ENCODE peak calls at places on chromosome 18, in nine cellular contexts. N is AG08395; S is NCI-H187; T is left kidney; J is AG09319; Q is stomach; D is NCI-H446 treated with DMSO at 0.1 percent for 48 hours; U is foreskin fibroblast; B is activated naive CD8-positive, alpha-beta T cell treated with anti-CD3 and anti-CD28 coated beads, Interleukin-2, amount 50 U/mL, for 24 hours. R is an unnamed sample.

GRCh38 chr18:10094608-10095137 is 180.9 kb downstream of the VAPA start:
- DNase-seq in N (no peak), S (no peak), T (no peak), J (no peak), Q (no peak), D (no peak), U (no peak), B (no peak), R (no peak)

GRCh38 chr18:28875059-28875458 is 698.1 kb upstream of the CDH2 start:
- DNase-seq in N (no peak), S (no peak), T (peak), J (no peak), Q (no peak), D (no peak), U (no peak), B (no peak), R (no peak)

GRCh38 chr18:72762505-72763122 is 105.2 kb downstream of the NETO1 start:
- DNase-seq in N (peak), S (peak), T (peak), J (peak), Q (no peak), D (peak), U (peak), B (no peak), R (peak)

GRCh38 chr18:47417807-47418206 is 166.3 kb upstream of the SKOR2 start:
- DNase-seq in N (no peak), S (no peak), T (no peak), J (no peak), Q (no peak), D (no peak), U (no peak), B (no peak), R (no peak)

GRCh38 chr18:52588916-52589315 is 248.9 kb downstream of the DCC start:
- DNase-seq in N (no peak), S (no peak), T (no peak), J (no peak), Q (no peak), D (no peak), U (peak), B (no peak), R (peak)

GRCh38 chr18:59885579-59886163 is 14.1 kb upstream of the PMAIP1 start:
- DNase-seq in N (peak), S (no peak), T (no peak), J (no peak), Q (no peak), D (no peak), U (peak), B (no peak), R (no peak)

GRCh38 chr18:42821492-42821891 is 294.0 kb downstream of the RIT2 start:
- DNase-seq in N (no peak), S (no peak), T (no peak), J (no peak), Q (no peak), D (no peak), U (no peak), B (no peak), R (no peak)

GRCh38 chr18:35073186-35074105 is 32.2 kb downstream of the MAPRE2 start:
- DNase-seq in N (peak), S (no peak), T (no peak), J (no peak), Q (no peak), D (no peak), U (peak), B (no peak), R (no peak)

GRCh38 chr18:35983818-35984217 is 11.3 kb downstream of the RMP24 start:
- DNase-seq in N (peak), S (no peak), T (no peak), J (no peak), Q (no peak), D (no peak), U (peak), B (no peak), R (peak)

GRCh38 chr18:56447972-56448371 is 190.4 kb downstream of the TXNL1 start:
- DNase-seq in N (peak), S (no peak), T (no peak), J (no peak), Q (no peak), D (no peak), U (no peak), B (no peak), R (no peak)

GRCh38 chr18:58148954-58149471 is 105.0 kb downstream of the NEDD4L start:
- DNase-seq in N (no peak), S (no peak), T (peak), J (no peak), Q (peak), D (no peak), U (no peak), B (no peak), R (no peak)

GRCh38 chr18:32349728-32350395 is 120.8 kb downstream of the GAREM1 start:
- DNase-seq in N (peak), S (no peak), T (peak), J (peak), Q (peak), D (peak), U (peak), B (no peak), R (peak)

R was measured in AG04449.